ENCODE peak calls at places on chromosomes 7 and 10, in ten cellular contexts. D is D721Med, J is B cell, L is uterus, M is H9, P is GM10248, A is RWPE1, H is neural crest cell, X is K562, V is tibial nerve. B is an unnamed sample.

GRCh38 chr10:35783305-35783838 is 141.3 kb upstream of the FZD8 start:
- DNase-seq in D (no peak), J (no peak), L (no peak), M (no peak), P (no peak), A (peak), H (no peak), X (no peak), V (no peak), B (no peak)

GRCh38 chr10:649798-650690 is 39.4 kb downstream of the DIP2C start:
- DNase-seq in D (no peak), J (no peak), L (peak), M (peak), P (no peak), A (no peak), H (no peak), X (no peak), V (no peak), B (no peak)

GRCh38 chr7:106377847-106378361 is 93.1 kb upstream of the NAMPT start:
- DNase-seq in D (no peak), J (no peak), L (no peak), M (no peak), P (no peak), A (no peak), H (no peak), X (no peak), V (no peak), B (no peak)

GRCh38 chr10:33162248-33162575 is 172.3 kb downstream of the NRP1 start:
- DNase-seq in D (no peak), J (no peak), L (no peak), M (no peak), P (no peak), A (no peak), H (no peak), X (no peak), V (no peak), B (no peak)

GRCh38 chr10:97991875-97992274 is 38.5 kb downstream of the CRTAC1 start:
- DNase-seq in D (no peak), J (no peak), L (no peak), M (peak), P (no peak), A (peak), H (peak), X (no peak), V (no peak), B (no peak)

GRCh38 chr7:6430271-6430940 is 17.3 kb downstream of the DAGLB start:
- DNase-seq in D (no peak), J (no peak), L (no peak), M (no peak), P (no peak), A (no peak), H (no peak), X (no peak), V (no peak), B (no peak)

GRCh38 chr7:112985377-112985987 is 101.1 kb downstream of the GPR85 start:
- DNase-seq in D (no peak), J (no peak), L (peak), M (no peak), P (no peak), A (no peak), H (no peak), X (no peak), V (no peak), B (no peak)

GRCh38 chr10:98417973-98418372 is 3.0 kb upstream of the PYROXD2 start:
- DNase-seq in D (no peak), J (no peak), L (no peak), M (no peak), P (no peak), A (no peak), H (no peak), X (no peak), V (no peak), B (no peak)

GRCh38 chr7:29793507-29793906 is 12.8 kb upstream of the WIPF3 start:
- DNase-seq in D (no peak), J (no peak), L (no peak), M (peak), P (no peak), A (no peak), H (no peak), X (peak), V (no peak), B (no peak)

GRCh38 chr10:33897255-33897893 is 562.9 kb upstream of the NRP1 start:
- DNase-seq in D (no peak), J (no peak), L (no peak), M (no peak), P (no peak), A (peak), H (no peak), X (no peak), V (no peak), B (no peak)

GRCh38 chr7:1550005-1550845 is 5.8 kb downstream of the TMEM184A start:
- DNase-seq in D (no peak), J (no peak), L (no peak), M (no peak), P (no peak), A (no peak), H (no peak), X (no peak), V (no peak), B (no peak)

GRCh38 chr7:84372712-84373111 is 178.1 kb upstream of the SEMA3A start:
- DNase-seq in D (no peak), J (no peak), L (no peak), M (no peak), P (no peak), A (no peak), H (no peak), X (no peak), V (no peak), B (no peak)

GRCh38 chr10:123044391-123044790 is 35.6 kb downstream of the ACADSB start:
- DNase-seq in D (no peak), J (no peak), L (no peak), M (no peak), P (no peak), A (peak), H (no peak), X (peak), V (no peak), B (no peak)

GRCh38 chr7:151233111-151233701 is 923 bp downstream of the CHPF2 start:
- DNase-seq in D (no peak), J (peak), L (no peak), M (no peak), P (peak), A (peak), H (no peak), X (peak), V (no peak), B (peak)

GRCh38 chr10:112213836-112214235 is 30.3 kb upstream of the GPAM start:
- DNase-seq in D (no peak), J (no peak), L (no peak), M (no peak), P (no peak), A (no peak), H (no peak), X (no peak), V (no peak), B (no peak)

GRCh38 chr7:31007634-31008033 is 43.9 kb downstream of the GHRHR start:
- DNase-seq in D (no peak), J (no peak), L (no peak), M (no peak), P (no peak), A (no peak), H (no peak), X (no peak), V (no peak), B (no peak)

GRCh38 chr10:68007356-68007755 is 67.7 kb downstream of the HERC4 start:
- DNase-seq in D (no peak), J (no peak), L (no peak), M (no peak), P (no peak), A (no peak), H (no peak), X (no peak), V (no peak), B (no peak)

GRCh38 chr10:54026340-54026739 is 774.7 kb downstream of the PCDH15 start:
- DNase-seq in D (no peak), J (no peak), L (no peak), M (no peak), P (no peak), A (no peak), H (no peak), X (no peak), V (no peak), B (no peak)

GRCh38 chr10:48491422-48492139 is 113.3 kb downstream of the ARHGAP22 start:
- DNase-seq in D (no peak), J (no peak), L (no peak), M (no peak), P (no peak), A (no peak), H (no peak), X (no peak), V (no peak), B (no peak)

GRCh38 chr10:92239600-92240288 is 51.1 kb downstream of the CPEB3 start:
- DNase-seq in D (no peak), J (peak), L (peak), M (peak), P (peak), A (peak), H (peak), X (no peak), V (peak), B (peak)

GRCh38 chr7:134907639-134908038 is 78.7 kb upstream of the AGBL3 start:
- DNase-seq in D (no peak), J (no peak), L (no peak), M (no peak), P (no peak), A (no peak), H (no peak), X (no peak), V (no peak), B (no peak)

GRCh38 chr7:138602456-138602855 is 98.7 kb downstream of the SVOPL start:
- DNase-seq in D (no peak), J (no peak), L (no peak), M (no peak), P (no peak), A (no peak), H (no peak), X (no peak), V (no peak), B (no peak)

GRCh38 chr7:80764132-80764531 is 125.7 kb downstream of the CD36 start:
- DNase-seq in D (no peak), J (no peak), L (no peak), M (peak), P (no peak), A (no peak), H (no peak), X (no peak), V (no peak), B (no peak)

GRCh38 chr7:98233241-98234070 is 18.6 kb downstream of the TECPR1 start:
- DNase-seq in D (no peak), J (no peak), L (no peak), M (no peak), P (no peak), A (no peak), H (no peak), X (peak), V (no peak), B (no peak)

GRCh38 chr7:49346200-49346899 is 422.0 kb downstream of the CDC14C start:
- DNase-seq in D (no peak), J (no peak), L (no peak), M (no peak), P (no peak), A (no peak), H (no peak), X (no peak), V (no peak), B (no peak)

DNA sequence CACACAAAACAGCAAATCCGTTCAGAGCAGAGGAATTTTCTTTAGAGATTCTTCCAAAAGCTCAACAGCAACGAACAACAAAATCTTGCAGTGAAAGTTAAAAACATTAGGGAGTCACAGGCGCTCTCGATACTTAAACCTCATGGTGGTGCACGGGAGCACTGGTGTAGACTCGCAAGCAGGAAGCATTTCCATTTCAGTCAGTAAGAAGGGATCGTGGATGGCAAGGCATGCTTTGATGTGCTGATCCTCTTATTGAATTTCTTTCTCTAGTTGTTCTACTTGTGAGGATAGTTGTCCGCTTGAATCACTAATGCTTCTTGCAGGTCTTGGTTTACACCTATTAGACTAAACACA is 264.7 kb downstream of the SKIDA1 start:
- DNase-seq in D (no peak), J (no peak), L (no peak), M (no peak), P (no peak), A (no peak), H (no peak), X (no peak), V (no peak), B (no peak)
- TF ChIP-seq CTCF in D (no peak), J (no peak), L (no peak), M (peak), P (no peak), A (no peak), H (no peak), X (no peak), V (no peak), B (no peak)

GRCh38 chr7:8640671-8641070 is 207.3 kb downstream of the NXPH1 start:
- DNase-seq in D (no peak), J (no peak), L (no peak), M (no peak), P (no peak), A (no peak), H (no peak), X (no peak), V (no peak), B (no peak)

GRCh38 chr7:8637322-8637721 is 203.9 kb downstream of the NXPH1 start:
- DNase-seq in D (no peak), J (no peak), L (no peak), M (no peak), P (no peak), A (no peak), H (no peak), X (no peak), V (no peak), B (no peak)

GRCh38 chr7:8639668-8640067 is 206.3 kb downstream of the NXPH1 start:
- DNase-seq in D (no peak), J (no peak), L (no peak), M (no peak), P (no peak), A (no peak), H (no peak), X (no peak), V (no peak), B (no peak)

DNA sequence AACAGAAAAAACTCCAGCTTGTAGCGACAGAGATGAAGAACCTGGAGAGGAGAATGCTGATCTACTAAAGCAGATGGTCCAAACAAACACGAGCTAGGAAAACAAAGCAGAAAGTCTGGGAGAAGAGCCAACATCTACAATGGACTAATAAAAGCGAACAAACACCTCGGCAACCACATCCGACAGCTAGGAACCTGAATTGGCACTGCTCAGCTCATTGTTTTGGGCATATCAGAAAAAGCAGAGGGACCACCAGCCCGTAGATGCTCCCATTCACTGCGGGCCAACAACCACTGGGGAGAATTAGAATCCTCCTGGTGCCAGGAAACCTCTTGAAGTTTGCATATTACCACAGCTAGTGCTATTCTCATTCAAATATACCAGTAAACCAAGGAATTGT is 204.7 kb downstream of the NXPH1 start:
- DNase-seq in D (no peak), J (no peak), L (no peak), M (no peak), P (no peak), A (no peak), H (no peak), X (no peak), V (no peak), B (no peak)
- TF ChIP-seq CTCF in D (no peak), J (no peak), L (no peak), M (no peak), P (no peak), A (no peak), H (no peak), X (no peak), V (no peak), B (no peak)

GRCh38 chr10:8187171-8187666 is 132.7 kb downstream of the GATA3 start:
- DNase-seq in D (no peak), J (no peak), L (no peak), M (no peak), P (no peak), A (no peak), H (no peak), X (no peak), V (no peak), B (no peak)
- TF ChIP-seq CTCF in D (no peak), J (no peak), L (no peak), M (no peak), P (no peak), A (no peak), H (no peak), X (no peak), V (no peak), B (no peak)

DNA sequence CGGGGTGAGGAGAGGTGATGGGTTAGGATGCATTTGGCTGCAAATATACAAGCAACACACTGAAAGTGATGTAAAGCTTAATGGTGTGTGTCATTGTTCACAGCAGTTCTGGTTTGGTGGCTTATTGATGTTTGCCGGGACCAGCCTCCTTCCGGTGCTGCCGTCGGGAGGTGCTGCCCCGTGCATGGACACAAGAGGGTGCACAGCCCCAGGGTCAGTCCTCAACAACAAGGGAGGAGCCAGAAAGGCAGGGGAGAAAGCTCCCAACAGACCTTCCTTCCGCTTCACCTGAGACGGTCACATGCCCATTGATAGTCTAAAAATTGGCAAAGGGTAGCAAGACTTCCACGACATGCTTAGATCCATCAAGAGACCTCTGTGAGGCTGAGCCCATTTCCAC is 9.5 kb downstream of the RNF32 start:
- DNase-seq in D (no peak), J (no peak), L (no peak), M (peak), P (no peak), A (peak), H (no peak), X (peak), V (no peak), B (no peak)
- TF ChIP-seq CTCF in D (peak), J (no peak), L (no peak), M (peak), P (peak), A (peak), H (peak), X (peak), V (no peak), B (peak)

DNA sequence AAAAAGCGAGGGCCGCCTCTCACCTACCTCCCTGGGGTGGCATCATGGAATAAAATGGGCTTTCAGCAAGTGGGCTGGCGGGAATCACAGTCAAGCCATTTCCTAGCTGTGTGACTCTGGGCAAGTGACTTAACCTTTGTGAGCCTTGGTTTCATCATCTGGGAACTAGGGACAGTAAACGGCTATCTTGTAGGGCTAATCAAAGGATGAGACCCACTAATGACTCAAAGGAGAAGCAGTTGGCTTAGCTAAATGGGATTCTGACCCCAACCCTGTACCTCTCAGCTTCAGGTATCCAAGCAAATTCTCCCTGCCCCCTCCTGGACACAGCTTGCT is 25.8 kb downstream of the TRIM8 start:
- DNase-seq in D (no peak), J (no peak), L (no peak), M (no peak), P (no peak), A (no peak), H (no peak), X (no peak), V (no peak), B (no peak)
- TF ChIP-seq CTCF in D (no peak), J (no peak), L (no peak), M (peak), P (no peak), A (no peak), H (peak), X (peak), V (peak), B (no peak)

GRCh38 chr10:114115661-114116060 is 58.3 kb downstream of the CCDC186 start:
- DNase-seq in D (no peak), J (no peak), L (no peak), M (no peak), P (no peak), A (no peak), H (no peak), X (no peak), V (no peak), B (no peak)

DNA sequence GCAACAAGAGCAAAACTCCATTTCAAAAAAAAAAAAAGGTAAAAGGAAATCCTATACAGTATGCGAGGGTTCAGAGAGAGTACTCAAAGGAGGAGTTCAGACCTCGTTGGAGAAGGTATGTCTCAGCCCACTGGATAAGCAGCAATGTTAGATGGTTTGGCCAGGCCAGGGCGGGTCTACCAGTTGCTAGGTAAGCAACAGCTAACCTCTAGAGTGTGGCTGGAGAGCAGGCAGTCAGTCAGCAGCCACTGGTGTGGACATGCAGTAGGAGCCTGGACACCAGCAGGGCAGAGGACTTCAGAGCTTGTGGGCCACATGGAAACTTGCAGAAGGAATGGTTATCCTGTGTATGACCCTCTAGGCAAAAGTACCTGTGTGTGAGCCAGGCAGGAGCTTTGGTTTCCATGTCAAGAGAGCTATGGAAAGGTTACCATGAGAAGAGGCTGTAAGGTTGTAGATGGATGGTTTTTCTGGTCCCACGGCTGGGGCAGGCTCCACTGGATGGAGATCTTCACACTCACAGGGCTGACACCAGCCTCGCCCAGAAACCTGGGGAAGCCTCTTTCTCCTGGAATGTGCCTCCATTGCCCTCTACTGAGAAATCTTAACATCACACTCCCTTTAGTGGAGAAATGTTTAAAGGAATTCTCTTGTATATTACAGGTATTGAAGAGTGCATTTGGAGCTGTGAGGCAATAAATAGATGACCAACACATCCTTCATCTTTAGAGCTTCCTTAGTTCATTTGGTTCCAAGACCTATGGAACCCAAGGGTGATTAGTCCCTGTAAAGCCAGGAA is 63.6 kb downstream of the CCDC186 start:
- DNase-seq in D (no peak), J (no peak), L (no peak), M (no peak), P (no peak), A (peak), H (no peak), X (no peak), V (no peak), B (no peak)
- TF ChIP-seq CTCF in D (no peak), J (no peak), L (no peak), M (peak), P (no peak), A (peak), H (peak), X (peak), V (no peak), B (peak)

DNA sequence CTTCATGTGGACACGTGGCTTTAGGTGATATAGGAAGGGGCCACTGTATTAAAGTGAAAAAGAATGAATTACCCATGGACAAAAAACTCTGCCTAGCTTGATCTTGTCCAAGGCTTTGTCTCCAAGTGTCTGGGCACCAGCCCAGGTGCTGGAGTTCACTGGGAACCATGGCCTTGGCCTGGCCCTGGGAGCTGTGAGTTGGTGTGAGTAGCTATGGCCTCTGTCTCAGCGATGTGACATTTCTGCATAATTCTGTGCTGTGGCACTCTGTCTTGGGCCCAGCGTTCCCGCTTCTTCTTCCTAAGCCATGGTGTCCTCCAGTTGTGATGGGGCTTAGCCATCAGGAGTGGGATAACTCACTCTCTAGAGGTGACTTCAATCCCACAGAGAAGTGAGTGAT is 119.0 kb upstream of the PPP2R2D start:
- DNase-seq in D (no peak), J (no peak), L (no peak), M (no peak), P (no peak), A (no peak), H (no peak), X (no peak), V (no peak), B (no peak)
- TF ChIP-seq CTCF in D (no peak), J (no peak), L (no peak), M (no peak), P (no peak), A (no peak), H (no peak), X (no peak), V (no peak), B (no peak)